ENCODE peak calls at places on chromosomes 4 and X, in eight cellular contexts. H is NCI-H1092; A is RWPE1; N is substantia nigra; K is ELR; Z is activated CD4-positive, CD25-positive, alpha-beta regulatory T cell; D is dorsolateral prefrontal cortex; P is fibroblast of lung. I is an unnamed sample.

GRCh38 chr4:187942968-187943367 is 52.6 kb upstream of the ZFP42 start:
- DNase-seq in H (no peak), A (no peak), N (no peak), K (no peak), Z (no peak), D (no peak), P (no peak), I (no peak)

GRCh38 chr4:48047421-48047844 is 30.9 kb downstream of the NIPAL1 start:
- DNase-seq in H (no peak), A (no peak), N (no peak), K (no peak), Z (no peak), D (no peak), P (no peak), I (no peak)

GRCh38 chrX:151596282-151596681 is 32.8 kb downstream of the PASD1 start:
- DNase-seq in H (no peak), A (no peak), N (no peak), K (no peak), Z (no peak), D (no peak), P (no peak), I (no peak)

GRCh38 chr4:42673084-42673429 is 16.2 kb upstream of the ATP8A1 start:
- DNase-seq in H (no peak), A (peak), N (peak), K (no peak), Z (no peak), D (no peak), P (peak), I (no peak)

GRCh38 chr4:40536032-40536431 is 93.6 kb downstream of the RBM47 start:
- DNase-seq in H (no peak), A (no peak), N (no peak), K (no peak), Z (no peak), D (no peak), P (no peak), I (no peak)

GRCh38 chr4:124265701-124266100 is 446.8 kb downstream of the ANKRD50 start:
- DNase-seq in H (no peak), A (no peak), N (no peak), K (no peak), Z (no peak), D (no peak), P (peak), I (no peak)

GRCh38 chr4:957231-957580 is 16.2 kb downstream of the DGKQ start:
- DNase-seq in H (no peak), A (no peak), N (no peak), K (no peak), Z (no peak), D (no peak), P (no peak), I (no peak)

GRCh38 chr4:150126880-150127236 is 48.6 kb downstream of the DCLK2 start:
- DNase-seq in H (no peak), A (peak), N (no peak), K (peak), Z (no peak), D (no peak), P (peak), I (no peak)

GRCh38 chr4:681736-682451 is 7.1 kb downstream of the SLC49A3 start:
- DNase-seq in H (no peak), A (peak), N (no peak), K (no peak), Z (peak), D (no peak), P (no peak), I (peak)

GRCh38 chr4:78749258-78749971 is 26.7 kb upstream of the BMP2K start:
- DNase-seq in H (no peak), A (no peak), N (no peak), K (no peak), Z (no peak), D (no peak), P (no peak), I (no peak)

GRCh38 chrX:149275836-149276235 is 229.3 kb downstream of the IDS start:
- DNase-seq in H (no peak), A (no peak), N (no peak), K (no peak), Z (no peak), D (no peak), P (no peak), I (no peak)

GRCh38 chr4:105061136-105061696 is 85.5 kb upstream of the TET2 start:
- DNase-seq in H (no peak), A (peak), N (no peak), K (peak), Z (peak), D (no peak), P (no peak), I (no peak)

GRCh38 chrX:97039363-97040029 is 155.8 kb downstream of the RPA4 start:
- DNase-seq in H (no peak), A (no peak), N (no peak), K (no peak), Z (no peak), D (no peak), P (peak), I (no peak)

GRCh38 chrX:147913570-147913969 is 1.9 kb downstream of the FMR1 start:
- DNase-seq in H (no peak), A (no peak), N (no peak), K (no peak), Z (no peak), D (no peak), P (no peak), I (no peak)

GRCh38 chr4:17447675-17448298 is 64.1 kb downstream of the QDPR start:
- DNase-seq in H (peak), A (peak), N (peak), K (peak), Z (no peak), D (no peak), P (peak), I (peak)

GRCh38 chr4:52106701-52107100 is 55.6 kb downstream of the SPATA18 start:
- DNase-seq in H (no peak), A (no peak), N (no peak), K (no peak), Z (no peak), D (no peak), P (peak), I (no peak)

GRCh38 chr4:25484243-25484721 is 107.2 kb downstream of the ANAPC4 start:
- DNase-seq in H (no peak), A (no peak), N (no peak), K (peak), Z (no peak), D (no peak), P (no peak), I (peak)

GRCh38 chr4:182143086-182143821 is 99.9 kb upstream of the TENM3 start:
- DNase-seq in H (no peak), A (peak), N (no peak), K (peak), Z (no peak), D (no peak), P (peak), I (no peak)

GRCh38 chr4:153831236-153831635 is 42.4 kb upstream of the SFRP2 start:
- DNase-seq in H (no peak), A (no peak), N (no peak), K (no peak), Z (no peak), D (no peak), P (no peak), I (no peak)

GRCh38 chr4:176778063-176778462 is 14.7 kb downstream of the VEGFC start:
- DNase-seq in H (no peak), A (peak), N (no peak), K (peak), Z (no peak), D (no peak), P (peak), I (no peak)

GRCh38 chr4:153790962-153791551 is 2.2 kb upstream of the SFRP2 start:
- DNase-seq in H (no peak), A (no peak), N (no peak), K (no peak), Z (no peak), D (peak), P (no peak), I (no peak)